ENCODE peak calls at places on chromosomes 4 and X, in five cellular contexts. W is astrocyte of the spinal cord, D is lower leg skin, X is HFFc6, H is epithelial cell of proximal tubule. O is an unnamed sample.

GRCh38 chrX:143165778-143166177 is 140.1 kb downstream of the SPANXN4 start:
- DNase-seq in D (no peak), X (no peak), W (no peak), H (no peak), O (no peak)

GRCh38 chr4:80495847-80496246 is 160.3 kb downstream of the CFAP299 start:
- DNase-seq in X (no peak), D (no peak), W (no peak), H (no peak), O (no peak)

GRCh38 chr4:48131736-48132135 is 2.3 kb downstream of the TXK start:
- DNase-seq in D (no peak), X (no peak), H (no peak), W (no peak), O (no peak)

GRCh38 chr4:70703695-70704332 is 15.5 kb downstream of the UTP3 start:
- DNase-seq in D (no peak), X (peak; percentile 48), W (peak; percentile 54), H (peak; percentile 93), O (no peak)

GRCh38 chr4:78601013-78601412 is 49.4 kb downstream of the ANXA3 start:
- DNase-seq in W (no peak), H (no peak), X (no peak), D (no peak), O (no peak)

GRCh38 chrX:72360326-72360725 is 54.6 kb upstream of the CITED1 start:
- DNase-seq in D (no peak), W (no peak), H (no peak), X (no peak), O (no peak)

GRCh38 chr4:183898456-183898855 is 6.7 kb upstream of the STOX2 start:
- DNase-seq in H (no peak), D (no peak), X (no peak), W (no peak), O (no peak)

GRCh38 chrX:108541286-108541685 is 101.6 kb downstream of the COL4A5 start:
- DNase-seq in D (no peak), H (no peak), W (no peak), X (no peak), O (no peak)

GRCh38 chrX:107102980-107103379 is 15.6 kb downstream of the RBM41 start:
- DNase-seq in X (peak; percentile 1), H (no peak), W (peak; percentile 6), D (no peak), O (no peak)

GRCh38 chr4:168832746-168833575 is 177.1 kb downstream of the CBR4 start:
- DNase-seq in W (peak; percentile 45), D (no peak), X (peak; percentile 33), H (no peak), O (peak; percentile 17)

GRCh38 chr4:8381814-8382581 is 58.5 kb downstream of the ACOX3 start:
- DNase-seq in D (no peak), H (no peak), X (no peak), W (no peak), O (no peak)

GRCh38 chr4:6471303-6472007 is 959 bp downstream of the PPP2R2C start:
- DNase-seq in W (peak; percentile 5), D (peak; percentile 11), H (no peak), X (no peak), O (no peak)

GRCh38 chr4:182884046-182884445 is 33.1 kb downstream of the DCTD start:
- DNase-seq in H (no peak), W (no peak), D (no peak), X (no peak), O (no peak)

GRCh38 chr4:76016383-76016782 is 6.9 kb downstream of the CXCL10 start:
- DNase-seq in H (no peak), W (no peak), X (no peak), D (no peak), O (no peak)

GRCh38 chr4:891747-892146 is 40.4 kb downstream of the GAK start:
- DNase-seq in W (no peak), H (no peak), X (no peak), D (no peak), O (no peak)

GRCh38 chr4:35503435-35503834 is 740.9 kb downstream of the ARAP2 start:
- DNase-seq in X (no peak), H (no peak), D (no peak), W (no peak), O (no peak)

GRCh38 chr4:177511611-177512010 is 69.4 kb upstream of the AGA start:
- DNase-seq in H (no peak), X (no peak), D (peak; percentile 67), W (no peak), O (no peak)

GRCh38 chr4:156132196-156132595 is 178.5 kb upstream of the CTSO start:
- DNase-seq in D (no peak), H (no peak), W (no peak), X (no peak), O (no peak)

GRCh38 chr4:76489799-76490176 is 54.8 kb downstream of the SHROOM3 start:
- DNase-seq in D (no peak), H (no peak), W (peak; percentile 1), X (no peak), O (no peak)

GRCh38 chr4:143184217-143184502 is 557 bp upstream of the USP38 start:
- DNase-seq in W (no peak), D (no peak), H (peak; percentile 37), X (no peak), O (no peak)

GRCh38 chr4:8547108-8547911 is 32.9 kb upstream of the GPR78 start:
- DNase-seq in D (no peak), W (no peak), X (peak; percentile 39), H (no peak), O (no peak)

GRCh38 chr4:82467442-82467841 is 37.1 kb downstream of the ENOPH1 start:
- DNase-seq in D (no peak), X (no peak), W (no peak), H (no peak), O (no peak)

GRCh38 chrX:38045697-38046096 is 39.3 kb downstream of the SYTL5 start:
- DNase-seq in X (no peak), D (no peak), H (no peak), W (no peak), O (no peak)

GRCh38 chr4:1958276-1959103 is 50.3 kb downstream of the NELFA start:
- DNase-seq in W (no peak), X (no peak), D (no peak), H (no peak), O (no peak)

GRCh38 chr4:169115897-169116254 is 105.8 kb upstream of the CBR4 start:
- DNase-seq in X (peak; percentile 93), D (no peak), H (peak; percentile 90), W (peak; percentile 96), O (no peak)

GRCh38 chrX:23504540-23504884 is 162.8 kb upstream of the PRDX4 start:
- DNase-seq in W (no peak), X (no peak), H (no peak), D (no peak), O (no peak)

GRCh38 chr4:40311811-40312346 is 23.3 kb upstream of the CHRNA9 start:
- DNase-seq in D (no peak), H (no peak), W (no peak), X (no peak), O (no peak)

GRCh38 chr4:85149656-85150055 is 183.2 kb upstream of the WDFY3 start:
- DNase-seq in W (peak; percentile 64), D (no peak), X (no peak), H (no peak), O (no peak)

GRCh38 chr4:85151786-85152185 is 185.3 kb upstream of the WDFY3 start:
- DNase-seq in W (no peak), X (no peak), H (no peak), D (no peak), O (no peak)

GRCh38 chr4:85151349-85151748 is 184.9 kb upstream of the WDFY3 start:
- DNase-seq in D (no peak), H (no peak), W (no peak), X (no peak), O (no peak)

GRCh38 chr4:85152490-85152889 is 186.0 kb upstream of the WDFY3 start:
- DNase-seq in W (no peak), H (no peak), X (no peak), D (no peak), O (no peak)

DNA sequence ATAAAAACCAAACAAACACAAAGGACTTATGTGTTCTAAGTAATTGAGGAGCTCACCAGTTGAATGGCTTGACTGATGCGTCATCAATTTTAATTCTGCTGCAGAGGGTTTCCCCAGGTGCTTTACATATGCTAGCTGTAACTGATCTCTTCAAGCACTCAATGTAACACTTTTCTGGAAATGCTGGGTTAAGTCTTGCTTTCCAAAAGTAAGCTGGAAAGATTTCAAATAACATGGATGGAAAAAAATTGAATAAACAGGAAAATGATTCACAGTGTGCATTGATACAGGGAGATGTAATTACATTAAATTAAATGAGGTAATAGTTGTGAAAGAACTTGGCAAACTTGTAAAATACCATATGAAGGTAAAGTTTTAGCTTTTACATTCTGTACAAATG is 186.7 kb upstream of the WDFY3 start:
- DNase-seq in X (no peak), D (no peak), W (no peak), H (no peak), O (no peak)
- TF ChIP-seq CTCF in X (no peak), D (no peak), W (no peak), H (no peak), O (no peak)

DNA sequence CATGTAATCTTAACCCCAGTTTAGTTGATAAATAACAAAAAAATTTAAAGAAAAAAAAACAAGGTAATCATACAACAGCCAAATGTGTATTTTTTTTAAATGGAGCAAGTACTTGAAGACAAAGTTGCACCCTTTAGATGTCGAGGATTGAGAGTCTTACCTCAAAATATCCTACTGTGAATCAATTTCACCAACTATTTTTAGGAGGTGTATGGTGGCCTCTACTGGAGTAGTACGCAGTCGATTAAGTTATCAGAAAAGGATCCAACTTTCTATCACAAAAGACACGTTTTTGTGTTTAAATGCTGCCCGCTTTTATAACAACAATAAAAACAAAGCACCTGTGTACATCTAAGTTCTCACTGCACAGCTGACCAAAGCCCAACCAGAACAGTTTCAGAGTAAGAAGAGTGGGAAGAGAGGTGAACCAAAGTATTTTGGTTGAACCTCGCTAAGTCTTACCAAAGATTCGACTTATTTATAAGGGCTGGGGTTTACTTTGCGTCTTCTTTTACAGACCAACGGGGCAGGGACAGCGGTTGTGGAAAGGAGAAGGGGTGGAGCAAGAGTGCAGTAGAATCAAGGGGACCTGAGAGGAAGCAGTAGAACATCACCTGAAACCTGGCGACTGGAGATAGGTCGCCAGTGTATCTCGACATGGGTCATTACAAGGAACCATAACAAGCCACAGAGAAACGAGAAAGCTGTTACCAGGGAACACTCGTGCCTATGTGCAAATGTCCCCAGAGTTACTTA is 1.2 kb downstream of the RPS6KA6 start:
- DNase-seq in D (no peak), H (no peak), X (no peak), W (no peak), O (no peak)
- TF ChIP-seq CTCF in D (no peak), H (no peak), X (no peak), W (peak; percentile 8), O (no peak)

GRCh38 chr4:145936142-145937020 is 2.2 kb downstream of the ZNF827 start:
- DNase-seq in W (peak; percentile 81), X (peak; percentile 62), H (no peak), D (peak; percentile 39), O (peak; percentile 60)
- TF ChIP-seq CTCF in W (peak; percentile 14), X (peak; percentile 54), H (no peak), D (no peak), O (peak; percentile 36)

GRCh38 chrX:79482686-79483085 is 115.6 kb upstream of the ITM2A start:
- DNase-seq in D (no peak), W (no peak), X (no peak), H (no peak), O (no peak)

DNA sequence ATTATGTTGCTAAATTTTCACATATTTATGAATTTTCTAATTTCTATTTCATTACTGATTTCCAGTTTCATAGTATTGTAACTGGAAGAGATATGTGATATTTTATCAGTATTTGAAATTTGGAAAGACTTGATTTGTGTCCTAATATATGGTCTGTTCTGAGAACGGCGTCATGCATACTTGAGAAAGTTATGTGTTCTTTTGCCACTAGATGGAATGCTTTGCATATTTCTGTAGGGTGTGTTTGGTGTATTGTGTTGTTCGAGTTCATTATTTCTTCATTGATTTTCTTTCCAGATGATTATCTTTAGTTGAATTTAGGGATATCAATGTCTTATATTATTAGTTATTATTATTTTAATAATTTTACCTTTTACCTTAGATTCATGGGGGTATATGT is 110.6 kb upstream of the ITM2A start:
- DNase-seq in H (no peak), D (no peak), W (no peak), X (no peak), O (no peak)
- TF ChIP-seq CTCF in H (peak; percentile 39), D (no peak), W (no peak), X (no peak), O (no peak)